ENCODE peak calls at places on chromosomes 3 and 15, in five cellular contexts. W is lower lobe of right lung; L is CD4-positive, alpha-beta T cell; T is heart left ventricle; I is Peyer's patch. N is an unnamed sample.

GRCh38 chr3:77381426-77381825 is 341.5 kb downstream of the ROBO2 start:
- DNase-seq in W (no peak), L (no peak), T (no peak), I (no peak), N (no peak)

GRCh38 chr3:168117853-168118313 is 22.2 kb upstream of the GOLIM4 start:
- DNase-seq in W (no peak), L (no peak), T (no peak), I (no peak), N (no peak)

GRCh38 chr3:131388400-131388799 is 6.8 kb downstream of the NUDT16 start:
- DNase-seq in W (no peak), L (no peak), T (no peak), I (no peak), N (no peak)

GRCh38 chr3:152488449-152488848 is 219.7 kb downstream of the MBNL1 start:
- DNase-seq in W (no peak), L (no peak), T (no peak), I (no peak), N (no peak)

GRCh38 chr3:27960133-27960532 is 238.0 kb upstream of the EOMES start:
- DNase-seq in W (no peak), L (no peak), T (no peak), I (no peak), N (no peak)

GRCh38 chr15:68252925-68253534 is 23.5 kb upstream of the CLN6 start:
- DNase-seq in W (no peak), L (peak; percentile 20), T (no peak), I (no peak), N (peak; percentile 35)

GRCh38 chr15:89138999-89139612 is 50.9 kb downstream of the ABHD2 start:
- DNase-seq in W (no peak), L (no peak), T (no peak), I (no peak), N (no peak)

GRCh38 chr3:2303567-2303966 is 204.9 kb downstream of the CNTN4 start:
- DNase-seq in W (no peak), L (no peak), T (no peak), I (no peak), N (no peak)

GRCh38 chr3:54557538-54558419 is 370.1 kb downstream of the LRTM1 start:
- DNase-seq in W (no peak), L (no peak), T (no peak), I (no peak), N (no peak)

GRCh38 chr3:43071313-43071893 is 34.5 kb downstream of the POMGNT2 start:
- DNase-seq in W (no peak), L (peak; percentile 13), T (no peak), I (no peak), N (no peak)

GRCh38 chr3:195873281-195873887 is 35.0 kb downstream of the TNK2 start:
- DNase-seq in W (peak; percentile 66), L (no peak), T (no peak), I (no peak), N (no peak)

GRCh38 chr3:141289228-141289772 is 57.7 kb downstream of the PXYLP1 start:
- DNase-seq in W (no peak), L (no peak), T (no peak), I (no peak), N (no peak)

GRCh38 chr3:178406206-178406605 is 130.0 kb upstream of the KCNMB2 start:
- DNase-seq in W (no peak), L (no peak), T (no peak), I (no peak), N (no peak)

GRCh38 chr15:75891895-75892294 is 11.8 kb upstream of the FBXO22 start:
- DNase-seq in W (no peak), L (no peak), T (no peak), I (no peak), N (no peak)

GRCh38 chr3:145422541-145422940 is 738.4 kb downstream of the PLOD2 start:
- DNase-seq in W (no peak), L (no peak), T (no peak), I (no peak), N (no peak)

GRCh38 chr15:70247281-70247680 is 149.6 kb upstream of the TLE3 start:
- DNase-seq in W (no peak), L (no peak), T (no peak), I (no peak), N (peak; percentile 4)

GRCh38 chr3:12288466-12289129 is at the start of gene PPARG:
- DNase-seq in W (peak; percentile 62), L (no peak), T (peak; percentile 53), I (no peak), N (peak; percentile 76)

GRCh38 chr3:193921480-193921879 is 214.5 kb upstream of the HES1 start:
- DNase-seq in W (no peak), L (no peak), T (no peak), I (no peak), N (no peak)

GRCh38 chr3:179421500-179421899 is 29.8 kb downstream of the GNB4 start:
- DNase-seq in W (no peak), L (no peak), T (peak; percentile 35), I (no peak), N (no peak)

GRCh38 chr3:143794793-143795462 is 53.3 kb downstream of the SLC9A9 start:
- DNase-seq in W (no peak), L (no peak), T (no peak), I (no peak), N (no peak)

GRCh38 chr3:177441813-177442646 is 244.7 kb upstream of the TBL1XR1 start:
- DNase-seq in W (no peak), L (no peak), T (no peak), I (peak; percentile 43), N (no peak)

GRCh38 chr3:180631317-180631716 is 29.4 kb downstream of the TTC14 start:
- DNase-seq in W (no peak), L (no peak), T (no peak), I (no peak), N (no peak)
- TF ChIP-seq CTCF in W (no peak), L (no peak), T (no peak), I (no peak), N (no peak)

DNA sequence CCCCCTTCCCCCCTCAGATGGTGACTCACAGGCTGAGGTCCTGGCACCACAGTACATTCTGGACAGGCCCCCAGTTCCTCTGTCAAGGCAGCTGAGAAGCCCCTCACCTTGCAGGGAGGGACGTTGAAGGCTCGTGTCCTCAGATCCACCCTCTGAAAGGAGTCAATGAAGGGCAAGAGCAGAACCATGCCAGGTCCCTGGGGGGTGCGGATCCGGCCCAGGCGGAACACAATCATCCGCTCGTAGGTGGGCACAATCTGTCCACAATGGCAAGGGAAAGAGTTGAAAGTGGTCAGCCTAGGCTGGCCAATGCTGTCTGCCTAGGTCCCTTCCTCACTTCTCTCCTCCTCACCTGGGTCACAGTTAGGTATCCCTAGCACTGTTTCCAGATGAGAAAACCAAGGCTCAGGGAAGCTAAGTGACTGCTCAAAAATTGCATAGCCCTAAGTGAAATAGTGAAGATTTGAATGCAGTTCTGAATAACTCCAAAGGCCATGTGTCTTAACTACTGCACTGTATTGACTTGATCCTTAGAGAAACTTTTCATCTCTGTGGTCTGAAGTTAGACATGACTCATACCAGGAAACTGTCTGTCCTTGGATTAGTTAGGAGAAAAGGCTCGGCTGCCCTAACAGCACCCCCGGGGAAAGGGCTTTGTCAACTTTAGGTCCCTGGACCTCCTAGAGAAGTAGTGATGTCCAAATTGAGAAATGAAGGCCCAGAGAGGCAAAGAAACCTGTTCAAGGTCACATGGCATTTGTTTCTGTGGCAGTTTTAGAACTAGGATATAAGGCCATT is 2.9 kb downstream of the STOML1 start:
- DNase-seq in W (no peak), L (no peak), T (no peak), I (peak; percentile 8), N (no peak)
- H3K27ac ChIP-seq in W (peak overlapping the region; percentile 87), L (no peak overlapping the region), T (peak overlapping the region; percentile 99), I (peak overlapping the region; percentile 80), N (peak overlapping the region; percentile 89)

GRCh38 chr15:48500595-48500994 is 144.9 kb downstream of the FBN1 start:
- DNase-seq in W (no peak), L (no peak), T (no peak), I (no peak), N (no peak)
- TF ChIP-seq CTCF in W (no peak), L (no peak), T (no peak), I (no peak), N (no peak)

GRCh38 chr3:50292924-50293801 is 934 bp upstream of the IFRD2 start:
- DNase-seq in W (no peak), L (no peak), T (peak; percentile 41), I (no peak), N (no peak)
- H3K27ac ChIP-seq in W (peak overlapping the region; percentile 87), L (peak overlapping the region; percentile 48), T (peak overlapping the region; percentile 96), I (peak overlapping the region; percentile 85), N (peak overlapping the region; percentile 86)

N was measured in transverse colon.